ENCODE peak calls at places on chromosomes 11 and 22, in four cellular contexts. X is transverse colon; H is left lung; P is effector memory CD4-positive, alpha-beta T cell. Y is an unnamed sample.

GRCh38 chr11:44260081-44260480 is 49.9 kb downstream of the ALX4 start:
- DNase-seq in X (no peak), H (no peak), P (no peak), Y (no peak)

GRCh38 chr22:43624144-43624998 is 187.7 kb downstream of the EFCAB6 start:
- DNase-seq in X (no peak), H (no peak), P (no peak), Y (no peak)

GRCh38 chr22:30078320-30079311 is 1.6 kb upstream of the HORMAD2 start:
- DNase-seq in X (no peak), P (no peak), H (peak; percentile 59), Y (no peak)

GRCh38 chr11:45173064-45173463 is 26.6 kb downstream of the PRDM11 start:
- DNase-seq in H (no peak), X (peak; percentile 76), P (no peak), Y (no peak)

GRCh38 chr11:65847746-65848145 is 10.2 kb downstream of the CFL1 start:
- DNase-seq in H (no peak), X (no peak), P (no peak), Y (no peak)

GRCh38 chr11:47867821-47868220 is 19.7 kb upstream of the NUP160 start:
- DNase-seq in P (no peak), H (no peak), X (no peak), Y (no peak)

GRCh38 chr11:106001304-106002012 is 20.6 kb downstream of the MSANTD4 start:
- DNase-seq in H (no peak), X (no peak), P (no peak), Y (no peak)

GRCh38 chr11:64356498-64357411 is 2.2 kb upstream of the RPS6KA4 start:
- DNase-seq in H (no peak), P (no peak), X (no peak), Y (peak; percentile 46)

GRCh38 chr11:78244546-78245315 is 56.0 kb downstream of the USP35 start:
- DNase-seq in H (no peak), X (no peak), P (no peak), Y (no peak)

GRCh38 chr11:88151866-88152265 is 23.4 kb downstream of the RAB38 start:
- DNase-seq in X (no peak), P (no peak), H (no peak), Y (no peak)
- H3K4me1 ChIP-seq in X (no peaks in the 10 kb centered on the region), P (no peaks in the 10 kb centered on the region), H (no peaks in the 10 kb centered on the region), Y (no peaks in the 10 kb centered on the region)

DNA sequence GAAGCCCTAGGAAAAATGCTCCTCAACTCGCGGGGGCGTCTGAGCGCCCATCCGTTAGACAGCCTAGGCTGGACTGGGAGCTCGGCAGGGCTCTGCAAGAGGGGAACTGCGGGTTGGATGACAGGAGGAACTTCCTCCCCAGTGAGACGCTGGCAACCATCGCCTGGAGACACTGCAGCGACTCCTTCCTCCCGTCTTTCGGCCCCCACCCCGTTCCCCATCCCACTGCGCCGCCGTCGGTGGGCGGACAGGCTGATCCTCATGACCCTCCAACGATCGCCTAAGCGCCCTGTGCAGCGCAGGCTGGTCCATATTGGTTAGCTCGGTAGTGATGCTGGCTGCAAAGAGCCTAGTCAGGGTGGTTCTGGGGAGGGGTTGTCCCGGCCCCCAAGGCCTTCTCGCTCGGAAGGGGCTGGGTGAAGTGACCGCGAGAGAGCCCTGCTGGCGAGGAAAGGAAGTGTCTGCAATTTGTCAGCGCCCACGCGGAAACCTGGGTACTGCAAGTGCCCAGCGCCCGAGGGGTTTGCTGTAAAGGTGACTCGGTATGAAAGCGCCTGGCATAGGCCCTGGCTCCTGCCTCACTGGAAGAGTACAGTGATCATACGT is 638 bp downstream of the NRGN start:
- DNase-seq in X (no peak), H (no peak), P (peak; percentile 25), Y (no peak)
- H3K27ac ChIP-seq in X (peak overlapping the region; percentile 41), H (no peak overlapping the region), P (no peak overlapping the region), Y (no peak overlapping the region)

GRCh38 chr22:25750569-25751173 is 8.7 kb downstream of the MYO18B start:
- DNase-seq in H (no peak), X (no peak), P (no peak), Y (no peak)
- H3K4me1 ChIP-seq in H (no peaks in the 10 kb centered on the region), X (no peaks in the 10 kb centered on the region), P (no peaks in the 10 kb centered on the region), Y (no peaks in the 10 kb centered on the region)

GRCh38 chr22:36406721-36407120 is 19.0 kb upstream of the MYH9 start:
- DNase-seq in X (no peak), H (no peak), P (no peak), Y (no peak)
- H3K27ac ChIP-seq in X (no peak overlapping the region), H (no peak overlapping the region), P (peak overlapping the region; percentile 55), Y (no peak overlapping the region)